ENCODE peak calls at places on chromosome 18, in five cellular contexts. A, B, D, I and F are unnamed samples.

GRCh38 chr18:43007365-43007764 is 108.1 kb downstream of the RIT2 start:
- DNase-seq in A (no peak), I (no peak), D (no peak), B (no peak), F (no peak)

GRCh38 chr18:63540131-63540530 is 2.0 kb upstream of the SERPINB12 start:
- DNase-seq in B (peak), I (no peak), D (no peak), A (no peak), F (no peak)

GRCh38 chr18:72375628-72376027 is 168.5 kb downstream of the CBLN2 start:
- DNase-seq in A (no peak), B (no peak), I (no peak), D (no peak), F (no peak)

GRCh38 chr18:7940976-7941375 is 373.9 kb downstream of the PTPRM start:
- DNase-seq in I (no peak), D (no peak), B (no peak), A (no peak), F (no peak)

GRCh38 chr18:25531207-25531606 is 179.2 kb upstream of the ZNF521 start:
- DNase-seq in I (no peak), A (no peak), D (no peak), B (no peak), F (no peak)

GRCh38 chr18:9575558-9575957 is 38.8 kb downstream of the PPP4R1 start:
- DNase-seq in A (peak), I (no peak), B (peak), D (peak), F (no peak)

GRCh38 chr18:9539283-9539682 is 64.0 kb downstream of the RALBP1 start:
- DNase-seq in I (no peak), B (peak), A (no peak), D (no peak), F (no peak)

GRCh38 chr18:45341454-45341853 is 273.8 kb upstream of the SLC14A2 start:
- DNase-seq in B (no peak), A (peak), D (no peak), I (no peak), F (no peak)

GRCh38 chr18:5073026-5073944 is 123.8 kb downstream of the AKAIN1 start:
- DNase-seq in A (peak), I (no peak), D (peak), B (peak), F (no peak)

GRCh38 chr18:13403786-13404549 is 185.4 kb downstream of the LDLRAD4 start:
- DNase-seq in D (no peak), I (no peak), A (no peak), B (no peak), F (no peak)